ENCODE peak calls at places on chromosomes 1 and 21, in eight cellular contexts. D is effector memory CD4-positive, alpha-beta T cell; S is heart left ventricle; K is tibial nerve; B is pancreas; H is uterus; U is neural progenitor cell; V is transverse colon. A is an unnamed sample.

GRCh38 chr1:210446479-210446878 is 117.8 kb downstream of the HHAT start:
- DNase-seq in D (peak; percentile 54), S (no peak), K (no peak), B (no peak), H (no peak), U (peak; percentile 66), V (no peak), A (no peak)

GRCh38 chr21:28431022-28431421 is 561.7 kb downstream of the LTN1 start:
- DNase-seq in D (no peak), S (no peak), K (no peak), B (no peak), H (no peak), U (no peak), V (no peak), A (no peak)

GRCh38 chr1:13513885-13514546 is at the start of gene LRRC38:
- DNase-seq in D (no peak), S (peak; percentile 38), K (no peak), B (no peak), H (no peak), U (peak; percentile 65), V (peak; percentile 10), A (no peak)

GRCh38 chr1:100924212-100924611 is 28.3 kb downstream of the SLC30A7 start:
- DNase-seq in D (no peak), S (no peak), K (no peak), B (no peak), H (no peak), U (no peak), V (no peak), A (no peak)

GRCh38 chr1:231774719-231775322 is 148.2 kb downstream of the DISC1 start:
- DNase-seq in D (no peak), S (no peak), K (no peak), B (no peak), H (no peak), U (no peak), V (no peak), A (no peak)

GRCh38 chr1:200314085-200314750 is 95.6 kb downstream of the ZNF281 start:
- DNase-seq in D (no peak), S (no peak), K (no peak), B (no peak), H (no peak), U (no peak), V (no peak), A (no peak)

GRCh38 chr1:243924188-243924587 is 74.1 kb upstream of the AKT3 start:
- DNase-seq in D (no peak), S (no peak), K (no peak), B (no peak), H (no peak), U (no peak), V (no peak), A (no peak)

GRCh38 chr1:223776075-223776814 is 63.9 kb downstream of the CAPN2 start:
- DNase-seq in D (peak; percentile 27), S (no peak), K (no peak), B (no peak), H (no peak), U (no peak), V (no peak), A (no peak)

GRCh38 chr1:25054526-25054925 is 124.5 kb upstream of the RUNX3 start:
- DNase-seq in D (no peak), S (no peak), K (no peak), B (no peak), H (no peak), U (no peak), V (no peak), A (no peak)

GRCh38 chr21:30480145-30480544 is at the start of gene KRTAP19-1:
- DNase-seq in D (no peak), S (no peak), K (no peak), B (no peak), H (no peak), U (no peak), V (no peak), A (no peak)

DNA sequence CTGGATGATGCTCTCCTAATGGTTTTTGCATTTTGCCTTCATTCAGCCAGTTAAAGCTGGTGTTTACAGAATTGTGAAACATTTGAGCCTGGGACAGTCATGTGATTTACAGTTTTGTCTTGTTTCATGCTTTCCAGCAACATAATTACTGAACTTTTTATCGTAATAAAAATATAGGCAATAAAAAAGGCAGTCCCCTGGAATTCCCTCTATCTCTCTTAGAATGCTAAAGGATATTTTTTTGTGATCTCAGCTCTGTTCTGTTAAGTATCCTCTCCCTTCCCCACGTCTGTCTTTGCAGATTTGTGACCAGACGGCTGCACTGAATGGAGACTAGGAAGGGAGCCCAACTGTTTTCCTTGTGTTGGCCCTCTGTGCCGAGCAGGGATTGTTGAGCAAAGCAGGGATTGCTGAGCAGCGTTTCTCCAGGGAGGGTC is 70.3 kb upstream of the RGL1 start:
- DNase-seq in D (no peak), S (peak; percentile 50), K (peak; percentile 25), B (no peak), H (peak; percentile 58), U (peak; percentile 54), V (no peak), A (no peak)
- H3K4me1 ChIP-seq in D (no peaks in the 10 kb centered on the region), S (peaks cover 47% of the 10 kb centered on the region), K (peaks cover 31% of the 10 kb centered on the region), B (no peaks in the 10 kb centered on the region), H (peaks cover 6% of the 10 kb centered on the region), U (peaks cover 11% of the 10 kb centered on the region), V (no peaks in the 10 kb centered on the region), A (no peaks in the 10 kb centered on the region)

DNA sequence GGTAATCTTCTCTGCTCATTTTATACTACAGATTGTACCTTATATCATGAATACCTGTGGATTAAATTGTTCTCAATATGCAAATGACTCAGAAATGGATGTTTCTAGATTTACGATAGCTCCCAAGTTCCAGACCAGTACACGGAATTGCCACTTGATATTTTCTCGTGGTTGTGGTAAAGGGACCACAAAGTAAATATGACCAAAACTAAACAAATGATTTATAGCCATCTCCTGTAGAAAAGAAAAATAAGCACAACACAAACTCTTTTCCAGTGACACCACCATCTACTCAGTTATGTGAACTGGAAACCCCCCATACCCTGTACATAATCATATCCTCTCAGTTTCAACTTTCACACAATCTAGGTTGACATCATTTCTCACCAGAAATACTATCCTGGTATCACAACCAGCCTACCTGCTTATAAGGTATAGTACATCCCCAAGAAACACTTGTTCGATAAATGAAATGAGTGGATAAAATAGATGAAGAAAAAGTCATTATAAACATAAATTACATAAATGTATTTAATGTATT is 172.3 kb downstream of the ADGRL4 start:
- DNase-seq in D (no peak), S (no peak), K (no peak), B (no peak), H (no peak), U (no peak), V (no peak), A (no peak)
- H3K36me3 ChIP-seq in D (no peaks in the 10 kb centered on the region), S (no peaks in the 10 kb centered on the region), K (no peaks in the 10 kb centered on the region), B (no peaks in the 10 kb centered on the region), H (no peaks in the 10 kb centered on the region), U (no peaks in the 10 kb centered on the region), V (no peaks in the 10 kb centered on the region), A (no peaks in the 10 kb centered on the region)

GRCh38 chr1:208183977-208184901 is 59.9 kb downstream of the PLXNA2 start:
- DNase-seq in D (no peak), S (peak; percentile 51), K (peak; percentile 45), B (no peak), H (peak; percentile 59), U (no peak), V (peak; percentile 78), A (peak; percentile 70)

GRCh38 chr1:208185801-208186201 is 58.4 kb downstream of the PLXNA2 start:
- DNase-seq in D (no peak), S (no peak), K (no peak), B (no peak), H (no peak), U (no peak), V (no peak), A (no peak)

GRCh38 chr1:208184993-208185703 is 59.0 kb downstream of the PLXNA2 start:
- DNase-seq in D (no peak), S (no peak), K (no peak), B (no peak), H (no peak), U (no peak), V (no peak), A (no peak)

GRCh38 chr1:208181259-208181816 is 62.8 kb downstream of the PLXNA2 start:
- DNase-seq in D (no peak), S (no peak), K (no peak), B (no peak), H (peak; percentile 78), U (no peak), V (no peak), A (no peak)

DNA sequence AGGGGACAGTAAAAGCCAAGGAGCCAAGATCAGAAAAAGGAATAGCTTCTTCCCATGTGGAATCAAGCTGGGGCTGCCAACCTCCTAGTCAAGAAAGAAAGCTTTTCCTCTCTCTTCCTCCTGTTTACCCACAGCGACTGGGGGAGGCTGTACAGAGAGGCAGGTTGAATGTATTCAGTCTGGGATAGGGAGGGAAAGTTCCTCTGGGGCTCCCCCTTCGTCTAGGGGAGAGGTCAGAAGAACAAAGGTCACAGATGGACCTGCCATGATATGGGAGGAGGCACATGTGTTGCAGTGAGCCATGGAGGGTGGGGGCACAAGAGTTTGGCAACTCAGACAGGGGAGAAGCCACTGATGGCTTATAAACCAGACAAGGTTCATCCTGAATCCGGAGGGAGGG is 61.3 kb downstream of the PLXNA2 start:
- DNase-seq in D (no peak), S (no peak), K (no peak), B (no peak), H (no peak), U (no peak), V (peak; percentile 65), A (peak; percentile 71)
- H3K4me1 ChIP-seq in D (no peaks in the 10 kb centered on the region), S (peaks cover 53% of the 10 kb centered on the region), K (peaks cover 51% of the 10 kb centered on the region), B (peaks cover 16% of the 10 kb centered on the region), H (peaks cover 33% of the 10 kb centered on the region), U (peaks cover 74% of the 10 kb centered on the region), V (peaks cover 60% of the 10 kb centered on the region), A (peaks cover 16% of the 10 kb centered on the region)

GRCh38 chr21:46191686-46192575 is 7.7 kb upstream of the SPATC1L start:
- DNase-seq in D (no peak), S (no peak), K (no peak), B (no peak), H (no peak), U (no peak), V (no peak), A (peak; percentile 33)

GRCh38 chr21:46194374-46195334 is 10.4 kb upstream of the SPATC1L start:
- DNase-seq in D (no peak), S (no peak), K (no peak), B (no peak), H (peak; percentile 11), U (no peak), V (no peak), A (no peak)

GRCh38 chr21:46193829-46194373 is 9.6 kb upstream of the SPATC1L start:
- DNase-seq in D (no peak), S (no peak), K (no peak), B (no peak), H (no peak), U (no peak), V (no peak), A (peak; percentile 10)

GRCh38 chr21:46196733-46197132 is 12.5 kb upstream of the SPATC1L start:
- DNase-seq in D (no peak), S (no peak), K (no peak), B (no peak), H (peak; percentile 8), U (no peak), V (no peak), A (peak; percentile 33)

DNA sequence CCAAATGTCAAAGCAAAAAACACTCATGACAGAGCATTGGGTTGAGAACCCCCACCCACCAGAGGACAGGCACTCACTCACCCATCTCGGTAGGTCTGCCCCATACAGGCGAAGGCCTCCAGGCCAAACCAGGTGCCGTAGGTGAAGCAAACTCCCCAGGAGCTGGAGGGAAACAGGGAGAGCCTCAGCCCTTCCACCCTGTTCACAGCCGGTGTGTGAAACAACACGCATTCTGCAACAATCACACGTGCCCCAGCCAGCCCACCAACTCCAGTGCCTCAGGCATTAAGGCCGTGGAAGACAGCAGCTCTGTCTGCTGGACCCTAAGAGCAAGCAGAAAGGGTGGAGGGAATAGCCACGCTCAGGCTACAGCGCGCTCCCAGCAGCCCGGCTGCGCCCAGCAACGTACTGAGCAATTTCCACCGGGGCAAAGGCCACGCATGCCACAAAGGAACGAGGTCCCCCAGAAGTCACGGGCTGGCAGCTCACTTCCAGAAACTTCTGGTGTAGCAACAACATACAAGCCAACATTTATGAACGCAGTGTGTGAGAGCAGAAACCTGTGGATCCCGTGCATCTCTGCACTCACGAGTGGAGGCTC is 11.4 kb upstream of the SPATC1L start:
- DNase-seq in D (no peak), S (no peak), K (no peak), B (no peak), H (peak; percentile 9), U (no peak), V (no peak), A (peak; percentile 26)
- H3K36me3 ChIP-seq in D (peaks cover 32% of the 10 kb centered on the region), S (peaks cover 33% of the 10 kb centered on the region), K (peaks cover 7% of the 10 kb centered on the region), B (no peaks in the 10 kb centered on the region), H (no peaks in the 10 kb centered on the region), U (peaks cover 13% of the 10 kb centered on the region), V (peaks cover 26% of the 10 kb centered on the region), A (peaks cover 66% of the 10 kb centered on the region)

A was measured in Peyer's patch.